ENCODE peak calls at places on chromosomes 2 and 18, in seven cellular contexts. One of them, this sample, is unnamed.

GRCh38 chr2:190466819-190467444 is 58.8 kb downstream of the MFSD6 start:
- DNase-seq in WERI-Rb-1: no peak
- DNase-seq in cardiac muscle cell: no peak
- DNase-seq in upper lobe of right lung: no peak
- DNase-seq in heart right ventricle: no peak
- DNase-seq in CD8-positive, alpha-beta T cell: no peak
- DNase-seq in Panc1: no peak
- DNase-seq in this sample: peak; percentile 61

GRCh38 chr2:186590538-186591441 is 934 bp downstream of the ITGAV start:
- DNase-seq in upper lobe of right lung: no peak
- DNase-seq in WERI-Rb-1: peak; percentile 49
- DNase-seq in CD8-positive, alpha-beta T cell: peak; percentile 13
- DNase-seq in cardiac muscle cell: peak; percentile 64
- DNase-seq in heart right ventricle: no peak
- DNase-seq in Panc1: no peak
- DNase-seq in this sample: no peak

GRCh38 chr18:48804856-48805610 is 145.7 kb downstream of the SMAD7 start:
- DNase-seq in WERI-Rb-1: peak; percentile 3
- DNase-seq in upper lobe of right lung: peak; percentile 42
- DNase-seq in Panc1: no peak
- DNase-seq in CD8-positive, alpha-beta T cell: no peak
- DNase-seq in heart right ventricle: no peak
- DNase-seq in cardiac muscle cell: no peak
- DNase-seq in this sample: no peak

GRCh38 chr2:152647417-152648010 is 69.7 kb downstream of the PRPF40A start:
- DNase-seq in WERI-Rb-1: no peak
- DNase-seq in heart right ventricle: peak; percentile 57
- DNase-seq in upper lobe of right lung: peak; percentile 66
- DNase-seq in cardiac muscle cell: peak; percentile 7
- DNase-seq in Panc1: no peak
- DNase-seq in CD8-positive, alpha-beta T cell: no peak
- DNase-seq in this sample: peak; percentile 30

GRCh38 chr2:170713280-170714155 is 1.6 kb upstream of the SP5 start:
- DNase-seq in WERI-Rb-1: no peak
- DNase-seq in cardiac muscle cell: peak; percentile 23
- DNase-seq in CD8-positive, alpha-beta T cell: no peak
- DNase-seq in heart right ventricle: peak; percentile 15
- DNase-seq in Panc1: no peak
- DNase-seq in upper lobe of right lung: peak; percentile 72
- DNase-seq in this sample: no peak

GRCh38 chr2:204428675-204429074 is 116.6 kb upstream of the PARD3B start:
- DNase-seq in CD8-positive, alpha-beta T cell: no peak
- DNase-seq in cardiac muscle cell: no peak
- DNase-seq in upper lobe of right lung: no peak
- DNase-seq in heart right ventricle: no peak
- DNase-seq in WERI-Rb-1: no peak
- DNase-seq in Panc1: no peak
- DNase-seq in this sample: no peak

GRCh38 chr2:58731488-58731869 is 490.4 kb upstream of the FANCL start:
- DNase-seq in WERI-Rb-1: no peak
- DNase-seq in heart right ventricle: no peak
- DNase-seq in cardiac muscle cell: no peak
- DNase-seq in CD8-positive, alpha-beta T cell: no peak
- DNase-seq in Panc1: no peak
- DNase-seq in upper lobe of right lung: no peak
- DNase-seq in this sample: no peak

GRCh38 chr2:13884271-13884976 is 748.1 kb upstream of the LRATD1 start:
- DNase-seq in upper lobe of right lung: no peak
- DNase-seq in CD8-positive, alpha-beta T cell: no peak
- DNase-seq in cardiac muscle cell: no peak
- DNase-seq in Panc1: no peak
- DNase-seq in WERI-Rb-1: no peak
- DNase-seq in heart right ventricle: no peak
- DNase-seq in this sample: no peak

GRCh38 chr2:188984680-188985079 is 10.5 kb downstream of the COL3A1 start:
- DNase-seq in Panc1: no peak
- DNase-seq in CD8-positive, alpha-beta T cell: no peak
- DNase-seq in upper lobe of right lung: no peak
- DNase-seq in cardiac muscle cell: no peak
- DNase-seq in WERI-Rb-1: no peak
- DNase-seq in heart right ventricle: no peak
- DNase-seq in this sample: no peak

GRCh38 chr2:95158891-95159619 is 593 bp downstream of the ZNF514 start:
- DNase-seq in heart right ventricle: peak; percentile 51
- DNase-seq in upper lobe of right lung: peak; percentile 82
- DNase-seq in WERI-Rb-1: peak; percentile 55
- DNase-seq in CD8-positive, alpha-beta T cell: peak; percentile 41
- DNase-seq in cardiac muscle cell: peak; percentile 70
- DNase-seq in Panc1: no peak
- DNase-seq in this sample: no peak

GRCh38 chr2:234308814-234309195 is 188.1 kb downstream of the ARL4C start:
- DNase-seq in Panc1: no peak
- DNase-seq in CD8-positive, alpha-beta T cell: peak; percentile 60
- DNase-seq in cardiac muscle cell: no peak
- DNase-seq in WERI-Rb-1: no peak
- DNase-seq in upper lobe of right lung: no peak
- DNase-seq in heart right ventricle: no peak
- DNase-seq in this sample: no peak

GRCh38 chr18:57211776-57212175 is 64.9 kb downstream of the BOD1L2 start:
- DNase-seq in Panc1: no peak
- DNase-seq in cardiac muscle cell: no peak
- DNase-seq in CD8-positive, alpha-beta T cell: no peak
- DNase-seq in WERI-Rb-1: no peak
- DNase-seq in upper lobe of right lung: no peak
- DNase-seq in heart right ventricle: no peak
- DNase-seq in this sample: no peak

GRCh38 chr2:186060744-186061143 is 322.1 kb downstream of the FSIP2 start:
- DNase-seq in upper lobe of right lung: no peak
- DNase-seq in heart right ventricle: no peak
- DNase-seq in CD8-positive, alpha-beta T cell: no peak
- DNase-seq in WERI-Rb-1: no peak
- DNase-seq in Panc1: no peak
- DNase-seq in cardiac muscle cell: no peak
- DNase-seq in this sample: no peak

GRCh38 chr2:189076131-189076530 is 102.0 kb downstream of the COL3A1 start:
- DNase-seq in cardiac muscle cell: no peak
- DNase-seq in Panc1: no peak
- DNase-seq in upper lobe of right lung: no peak
- DNase-seq in WERI-Rb-1: no peak
- DNase-seq in heart right ventricle: no peak
- DNase-seq in CD8-positive, alpha-beta T cell: no peak
- DNase-seq in this sample: no peak

GRCh38 chr2:67213270-67213670 is 183.9 kb upstream of the ETAA1 start:
- DNase-seq in Panc1: no peak
- DNase-seq in cardiac muscle cell: no peak
- DNase-seq in heart right ventricle: no peak
- DNase-seq in CD8-positive, alpha-beta T cell: no peak
- DNase-seq in WERI-Rb-1: no peak
- DNase-seq in upper lobe of right lung: no peak
- DNase-seq in this sample: no peak

GRCh38 chr2:44360749-44361329 is 455 bp downstream of the PREPL start:
- DNase-seq in WERI-Rb-1: no peak
- DNase-seq in CD8-positive, alpha-beta T cell: no peak
- DNase-seq in Panc1: no peak
- DNase-seq in heart right ventricle: no peak
- DNase-seq in cardiac muscle cell: no peak
- DNase-seq in upper lobe of right lung: no peak
- DNase-seq in this sample: no peak

GRCh38 chr2:44362207-44363015 is 664 bp downstream of the CAMKMT start:
- DNase-seq in CD8-positive, alpha-beta T cell: peak; percentile 43
- DNase-seq in WERI-Rb-1: peak; percentile 37
- DNase-seq in heart right ventricle: peak; percentile 18
- DNase-seq in Panc1: no peak
- DNase-seq in cardiac muscle cell: peak; percentile 64
- DNase-seq in upper lobe of right lung: peak; percentile 68
- DNase-seq in this sample: no peak

GRCh38 chr2:44354761-44355160 is 6.5 kb downstream of the PREPL start:
- DNase-seq in CD8-positive, alpha-beta T cell: no peak
- DNase-seq in upper lobe of right lung: no peak
- DNase-seq in heart right ventricle: no peak
- DNase-seq in Panc1: no peak
- DNase-seq in cardiac muscle cell: no peak
- DNase-seq in WERI-Rb-1: no peak
- DNase-seq in this sample: no peak

GRCh38 chr2:44361330-44362206 is at the start of the genes CAMKMT and PREPL:
- DNase-seq in CD8-positive, alpha-beta T cell: peak; percentile 99
- DNase-seq in heart right ventricle: peak; percentile 98
- DNase-seq in Panc1: peak; percentile 90
- DNase-seq in cardiac muscle cell: peak; percentile 98
- DNase-seq in upper lobe of right lung: peak; percentile 99
- DNase-seq in WERI-Rb-1: peak; percentile 99
- DNase-seq in this sample: peak; percentile 96

DNA sequence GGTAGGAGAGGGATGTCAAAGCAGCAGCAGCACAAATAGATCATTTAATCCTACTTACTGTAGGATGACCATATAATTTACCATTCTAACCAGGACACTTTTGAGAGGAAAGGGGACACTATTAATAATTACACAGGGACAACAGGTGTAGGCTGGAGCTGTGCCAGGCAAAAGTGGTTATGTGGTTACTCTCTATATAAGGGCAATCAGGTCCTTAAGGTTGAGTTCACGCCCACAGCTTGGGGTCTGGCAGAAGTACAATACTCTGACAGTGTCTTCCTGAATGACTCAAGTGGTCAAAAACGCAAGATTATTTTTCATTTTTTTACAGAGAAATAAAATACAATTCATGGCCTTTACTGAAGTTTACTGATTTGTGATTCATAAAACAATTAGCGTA is 2.8 kb downstream of the PREPL start:
- DNase-seq in cardiac muscle cell: no peak
- DNase-seq in Panc1: no peak
- DNase-seq in heart right ventricle: no peak
- DNase-seq in WERI-Rb-1: no peak
- DNase-seq in CD8-positive, alpha-beta T cell: peak; percentile 50
- DNase-seq in upper lobe of right lung: peak; percentile 71
- DNase-seq in this sample: no peak
- H3K4me3 ChIP-seq in cardiac muscle cell: no peak overlapping the region
- H3K4me3 ChIP-seq in Panc1: no peak overlapping the region
- H3K4me3 ChIP-seq in heart right ventricle: no peak overlapping the region
- H3K4me3 ChIP-seq in WERI-Rb-1: no peak overlapping the region
- H3K4me3 ChIP-seq in CD8-positive, alpha-beta T cell: no peak overlapping the region
- H3K4me3 ChIP-seq in upper lobe of right lung: no peak overlapping the region
- H3K4me3 ChIP-seq in this sample: no peak overlapping the region

GRCh38 chr2:24724111-24724775 is 68.9 kb downstream of the PTRHD1 start:
- DNase-seq in WERI-Rb-1: no peak
- DNase-seq in heart right ventricle: no peak
- DNase-seq in cardiac muscle cell: no peak
- DNase-seq in Panc1: no peak
- DNase-seq in upper lobe of right lung: no peak
- DNase-seq in CD8-positive, alpha-beta T cell: no peak
- DNase-seq in this sample: no peak

GRCh38 chr2:24721470-24721869 is 71.7 kb downstream of the PTRHD1 start:
- DNase-seq in cardiac muscle cell: no peak
- DNase-seq in Panc1: no peak
- DNase-seq in CD8-positive, alpha-beta T cell: no peak
- DNase-seq in upper lobe of right lung: no peak
- DNase-seq in WERI-Rb-1: peak; percentile 37
- DNase-seq in heart right ventricle: peak; percentile 52
- DNase-seq in this sample: peak; percentile 41

GRCh38 chr2:24720310-24720709 is 72.9 kb downstream of the PTRHD1 start:
- DNase-seq in CD8-positive, alpha-beta T cell: no peak
- DNase-seq in WERI-Rb-1: no peak
- DNase-seq in heart right ventricle: no peak
- DNase-seq in cardiac muscle cell: no peak
- DNase-seq in Panc1: no peak
- DNase-seq in upper lobe of right lung: no peak
- DNase-seq in this sample: no peak

GRCh38 chr2:24723668-24724067 is 69.5 kb downstream of the PTRHD1 start:
- DNase-seq in heart right ventricle: no peak
- DNase-seq in cardiac muscle cell: no peak
- DNase-seq in CD8-positive, alpha-beta T cell: no peak
- DNase-seq in Panc1: no peak
- DNase-seq in WERI-Rb-1: no peak
- DNase-seq in upper lobe of right lung: no peak
- DNase-seq in this sample: no peak

DNA sequence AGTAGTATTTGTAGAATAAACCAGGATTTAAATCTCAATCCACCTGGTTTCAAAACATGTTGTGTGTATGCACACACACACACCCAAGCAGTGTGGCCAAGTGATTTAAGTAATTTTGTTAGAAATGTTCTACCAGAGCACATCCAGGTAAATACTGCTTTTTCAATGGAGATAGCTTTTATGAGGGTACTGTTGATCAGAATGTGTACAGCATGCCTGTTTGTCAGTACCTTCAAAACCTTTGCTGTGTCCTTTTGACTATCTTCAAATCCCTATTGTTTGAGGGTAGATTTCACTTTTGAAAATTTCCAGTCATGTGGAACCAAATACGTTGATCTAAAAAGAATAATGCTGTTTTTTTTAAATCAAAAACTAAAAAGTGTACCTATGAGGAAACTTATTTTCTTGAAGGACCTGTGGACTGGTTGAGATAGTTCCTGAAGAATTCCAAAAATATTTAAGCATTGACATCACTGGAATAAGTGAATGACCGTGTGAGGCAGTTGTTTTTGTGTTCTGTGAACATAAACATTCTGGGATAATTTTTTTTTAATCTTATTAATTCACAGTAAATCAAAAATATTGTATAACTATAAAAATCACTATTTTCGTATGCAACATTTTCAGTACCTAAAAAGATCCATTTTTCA is 70.9 kb downstream of the PTRHD1 start:
- DNase-seq in heart right ventricle: no peak
- DNase-seq in WERI-Rb-1: no peak
- DNase-seq in Panc1: no peak
- DNase-seq in CD8-positive, alpha-beta T cell: no peak
- DNase-seq in upper lobe of right lung: no peak
- DNase-seq in cardiac muscle cell: no peak
- DNase-seq in this sample: no peak
- TF ChIP-seq CTCF in heart right ventricle: no peak
- TF ChIP-seq CTCF in WERI-Rb-1: no peak
- TF ChIP-seq CTCF in Panc1: no peak
- TF ChIP-seq CTCF in CD8-positive, alpha-beta T cell: no peak
- TF ChIP-seq CTCF in upper lobe of right lung: no peak
- TF ChIP-seq CTCF in cardiac muscle cell: no peak
- TF ChIP-seq CTCF in this sample: no peak

GRCh38 chr2:226969412-226969811 is 133.6 kb downstream of the RHBDD1 start:
- DNase-seq in Panc1: no peak
- DNase-seq in upper lobe of right lung: no peak
- DNase-seq in CD8-positive, alpha-beta T cell: no peak
- DNase-seq in heart right ventricle: no peak
- DNase-seq in cardiac muscle cell: no peak
- DNase-seq in WERI-Rb-1: no peak
- DNase-seq in this sample: peak; percentile 82
- H3K4me3 ChIP-seq in Panc1: no peak overlapping the region
- H3K4me3 ChIP-seq in upper lobe of right lung: no peak overlapping the region
- H3K4me3 ChIP-seq in CD8-positive, alpha-beta T cell: no peak overlapping the region
- H3K4me3 ChIP-seq in heart right ventricle: no peak overlapping the region
- H3K4me3 ChIP-seq in cardiac muscle cell: no peak overlapping the region
- H3K4me3 ChIP-seq in WERI-Rb-1: no peak overlapping the region
- H3K4me3 ChIP-seq in this sample: peak overlapping the region; percentile 0

GRCh38 chr2:112645396-112646101 is at the start of gene SLC20A1:
- DNase-seq in upper lobe of right lung: peak; percentile 99
- DNase-seq in CD8-positive, alpha-beta T cell: peak; percentile 98
- DNase-seq in WERI-Rb-1: peak; percentile 96
- DNase-seq in heart right ventricle: peak; percentile 98
- DNase-seq in Panc1: peak; percentile 66
- DNase-seq in cardiac muscle cell: peak; percentile 94
- DNase-seq in this sample: peak; percentile 71
- TF ChIP-seq CTCF in upper lobe of right lung: peak; percentile 56
- TF ChIP-seq CTCF in CD8-positive, alpha-beta T cell: peak; percentile 55
- TF ChIP-seq CTCF in WERI-Rb-1: peak; percentile 73
- TF ChIP-seq CTCF in heart right ventricle: peak; percentile 63
- TF ChIP-seq CTCF in Panc1: peak; percentile 35
- TF ChIP-seq CTCF in cardiac muscle cell: peak; percentile 17
- TF ChIP-seq CTCF in this sample: peak; percentile 40

This sample was measured in HFF-Myc.